ENCODE peak calls at places on chromosomes 4 and X, in five cellular contexts. One of them, this sample, is unnamed.
A peak's percentile ranks its signal among the peaks of the same experiment; 100 is the strongest.

GRCh38 chr4:58940167-58940566 is 1830.0 kb upstream of the IGFBP7 start:
- DNase-seq in endothelial cell of umbilical vein: no peak
- DNase-seq in spleen: no peak
- DNase-seq in transverse colon: no peak
- DNase-seq in GM12878: no peak
- DNase-seq in this sample: no peak

GRCh38 chr4:112061418-112061817 is 83.8 kb upstream of the FAM241A start:
- DNase-seq in spleen: no peak
- DNase-seq in endothelial cell of umbilical vein: no peak
- DNase-seq in transverse colon: no peak
- DNase-seq in GM12878: no peak
- DNase-seq in this sample: peak; percentile 42

GRCh38 chr4:93776386-93777080 is 52.0 kb upstream of the ATOH1 start:
- DNase-seq in endothelial cell of umbilical vein: peak; percentile 4
- DNase-seq in GM12878: no peak
- DNase-seq in transverse colon: no peak
- DNase-seq in spleen: no peak
- DNase-seq in this sample: no peak

GRCh38 chr4:52883707-52884669 is 21.9 kb downstream of the RASL11B start:
- DNase-seq in GM12878: no peak
- DNase-seq in transverse colon: no peak
- DNase-seq in spleen: no peak
- DNase-seq in endothelial cell of umbilical vein: no peak
- DNase-seq in this sample: no peak

GRCh38 chr4:39908284-39908683 is 69.4 kb downstream of the PDS5A start:
- DNase-seq in spleen: no peak
- DNase-seq in endothelial cell of umbilical vein: no peak
- DNase-seq in transverse colon: no peak
- DNase-seq in GM12878: no peak
- DNase-seq in this sample: no peak

GRCh38 chr4:151117371-151117962 is 18.0 kb downstream of the RPS3A start:
- DNase-seq in endothelial cell of umbilical vein: peak; percentile 86
- DNase-seq in transverse colon: peak; percentile 63
- DNase-seq in spleen: no peak
- DNase-seq in GM12878: no peak
- DNase-seq in this sample: peak; percentile 88

GRCh38 chr4:101211146-101211553 is 136.2 kb downstream of the PPP3CA start:
- DNase-seq in transverse colon: no peak
- DNase-seq in GM12878: no peak
- DNase-seq in spleen: no peak
- DNase-seq in endothelial cell of umbilical vein: no peak
- DNase-seq in this sample: peak; percentile 22

GRCh38 chr4:24226667-24227066 is 336.8 kb upstream of the PPARGC1A start:
- DNase-seq in GM12878: no peak
- DNase-seq in transverse colon: no peak
- DNase-seq in endothelial cell of umbilical vein: no peak
- DNase-seq in spleen: no peak
- DNase-seq in this sample: no peak

GRCh38 chr4:151012836-151013235 is 2.2 kb downstream of the LRBA start:
- DNase-seq in endothelial cell of umbilical vein: no peak
- DNase-seq in spleen: no peak
- DNase-seq in transverse colon: peak; percentile 51
- DNase-seq in GM12878: no peak
- DNase-seq in this sample: peak; percentile 21

GRCh38 chr4:56430203-56430602 is 5.2 kb downstream of the PPAT start:
- DNase-seq in endothelial cell of umbilical vein: no peak
- DNase-seq in GM12878: no peak
- DNase-seq in transverse colon: no peak
- DNase-seq in spleen: no peak
- DNase-seq in this sample: no peak

GRCh38 chr4:173256825-173257224 is 77.3 kb downstream of the HMGB2 start:
- DNase-seq in endothelial cell of umbilical vein: no peak
- DNase-seq in spleen: no peak
- DNase-seq in transverse colon: no peak
- DNase-seq in GM12878: no peak
- DNase-seq in this sample: no peak

GRCh38 chr4:23877758-23878229 is 12.1 kb downstream of the PPARGC1A start:
- DNase-seq in spleen: no peak
- DNase-seq in transverse colon: peak; percentile 62
- DNase-seq in GM12878: no peak
- DNase-seq in endothelial cell of umbilical vein: no peak
- DNase-seq in this sample: no peak

GRCh38 chrX:136344321-136344720 is 43.6 kb downstream of the ADGRG4 start:
- DNase-seq in transverse colon: no peak
- DNase-seq in GM12878: no peak
- DNase-seq in endothelial cell of umbilical vein: no peak
- DNase-seq in spleen: no peak
- DNase-seq in this sample: no peak

DNA sequence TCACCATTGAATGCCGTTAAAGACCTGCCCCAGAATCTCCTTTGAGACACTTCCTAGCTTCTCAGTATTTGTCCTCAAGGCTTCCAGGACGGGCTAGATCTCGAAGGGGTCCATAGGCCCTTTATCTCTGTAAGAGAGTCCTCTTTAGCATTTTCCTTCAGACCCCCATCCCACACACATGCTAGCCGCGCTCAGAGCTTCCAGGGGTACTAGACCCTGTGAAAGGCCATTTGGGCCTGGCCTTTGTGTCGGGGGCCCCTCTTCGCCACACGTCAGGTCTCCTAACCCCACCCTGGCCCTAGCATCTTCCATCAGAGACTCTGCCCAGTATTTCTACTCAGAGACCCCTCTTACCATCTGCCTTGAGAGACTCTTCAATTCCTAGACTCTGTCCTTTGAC is 759 bp downstream of the UBA1 start:
- DNase-seq in endothelial cell of umbilical vein: no peak
- DNase-seq in GM12878: no peak
- DNase-seq in spleen: no peak
- DNase-seq in transverse colon: no peak
- DNase-seq in this sample: no peak
- TF ChIP-seq CTCF in endothelial cell of umbilical vein: no peak
- TF ChIP-seq CTCF in GM12878: no peak
- TF ChIP-seq CTCF in spleen: no peak
- TF ChIP-seq CTCF in transverse colon: no peak
- TF ChIP-seq CTCF in this sample: no peak

GRCh38 chr4:103904126-103904525 is 184.3 kb upstream of the TACR3 start:
- DNase-seq in endothelial cell of umbilical vein: no peak
- DNase-seq in spleen: no peak
- DNase-seq in transverse colon: no peak
- DNase-seq in GM12878: no peak
- DNase-seq in this sample: no peak
- TF ChIP-seq POLR2AphosphoS5 in endothelial cell of umbilical vein: no peak
- TF ChIP-seq POLR2AphosphoS5 in spleen: no peak
- TF ChIP-seq POLR2AphosphoS5 in transverse colon: no peak
- TF ChIP-seq POLR2AphosphoS5 in GM12878: no peak
- TF ChIP-seq POLR2AphosphoS5 in this sample: no peak

GRCh38 chr4:68373513-68373912 is 23.6 kb upstream of the YTHDC1 start:
- DNase-seq in endothelial cell of umbilical vein: peak; percentile 82
- DNase-seq in transverse colon: peak; percentile 59
- DNase-seq in GM12878: no peak
- DNase-seq in spleen: peak; percentile 89
- DNase-seq in this sample: peak; percentile 95

GRCh38 chr4:68372588-68372987 is 22.7 kb upstream of the YTHDC1 start:
- DNase-seq in GM12878: no peak
- DNase-seq in endothelial cell of umbilical vein: no peak
- DNase-seq in spleen: no peak
- DNase-seq in transverse colon: no peak
- DNase-seq in this sample: peak; percentile 24

GRCh38 chr4:68378226-68378625 is 28.3 kb upstream of the YTHDC1 start:
- DNase-seq in transverse colon: no peak
- DNase-seq in endothelial cell of umbilical vein: no peak
- DNase-seq in spleen: no peak
- DNase-seq in GM12878: no peak
- DNase-seq in this sample: no peak

GRCh38 chr4:68375667-68376559 is 26.0 kb upstream of the YTHDC1 start:
- DNase-seq in GM12878: no peak
- DNase-seq in endothelial cell of umbilical vein: peak; percentile 67
- DNase-seq in transverse colon: peak; percentile 28
- DNase-seq in spleen: peak; percentile 81
- DNase-seq in this sample: peak; percentile 81
- H3K4me3 ChIP-seq in GM12878: no peak overlapping the region
- H3K4me3 ChIP-seq in endothelial cell of umbilical vein: no peak overlapping the region
- H3K4me3 ChIP-seq in transverse colon: no peak overlapping the region
- H3K4me3 ChIP-seq in spleen: no peak overlapping the region
- H3K4me3 ChIP-seq in this sample: peak overlapping the region; percentile 43

GRCh38 chr4:114385195-114385985 is 213.2 kb upstream of the UGT8 start:
- DNase-seq in spleen: no peak
- DNase-seq in transverse colon: no peak
- DNase-seq in endothelial cell of umbilical vein: no peak
- DNase-seq in GM12878: no peak
- DNase-seq in this sample: no peak

GRCh38 chr4:114383721-114384120 is 214.9 kb upstream of the UGT8 start:
- DNase-seq in spleen: no peak
- DNase-seq in transverse colon: no peak
- DNase-seq in endothelial cell of umbilical vein: peak; percentile 15
- DNase-seq in GM12878: no peak
- DNase-seq in this sample: no peak

GRCh38 chr4:114383055-114383454 is 215.6 kb upstream of the UGT8 start:
- DNase-seq in transverse colon: no peak
- DNase-seq in spleen: no peak
- DNase-seq in GM12878: no peak
- DNase-seq in endothelial cell of umbilical vein: no peak
- DNase-seq in this sample: no peak

GRCh38 chr4:114386637-114387233 is 211.9 kb upstream of the UGT8 start:
- DNase-seq in GM12878: peak; percentile 5
- DNase-seq in transverse colon: no peak
- DNase-seq in spleen: no peak
- DNase-seq in endothelial cell of umbilical vein: peak; percentile 59
- DNase-seq in this sample: peak; percentile 46

GRCh38 chr4:114384629-114385028 is 214.0 kb upstream of the UGT8 start:
- DNase-seq in transverse colon: no peak
- DNase-seq in endothelial cell of umbilical vein: peak; percentile 62
- DNase-seq in GM12878: no peak
- DNase-seq in spleen: no peak
- DNase-seq in this sample: peak; percentile 56
- TF ChIP-seq CTCF in transverse colon: peak; percentile 38
- TF ChIP-seq CTCF in endothelial cell of umbilical vein: peak; percentile 31
- TF ChIP-seq CTCF in GM12878: peak; percentile 54
- TF ChIP-seq CTCF in spleen: no peak
- TF ChIP-seq CTCF in this sample: peak; percentile 66

DNA sequence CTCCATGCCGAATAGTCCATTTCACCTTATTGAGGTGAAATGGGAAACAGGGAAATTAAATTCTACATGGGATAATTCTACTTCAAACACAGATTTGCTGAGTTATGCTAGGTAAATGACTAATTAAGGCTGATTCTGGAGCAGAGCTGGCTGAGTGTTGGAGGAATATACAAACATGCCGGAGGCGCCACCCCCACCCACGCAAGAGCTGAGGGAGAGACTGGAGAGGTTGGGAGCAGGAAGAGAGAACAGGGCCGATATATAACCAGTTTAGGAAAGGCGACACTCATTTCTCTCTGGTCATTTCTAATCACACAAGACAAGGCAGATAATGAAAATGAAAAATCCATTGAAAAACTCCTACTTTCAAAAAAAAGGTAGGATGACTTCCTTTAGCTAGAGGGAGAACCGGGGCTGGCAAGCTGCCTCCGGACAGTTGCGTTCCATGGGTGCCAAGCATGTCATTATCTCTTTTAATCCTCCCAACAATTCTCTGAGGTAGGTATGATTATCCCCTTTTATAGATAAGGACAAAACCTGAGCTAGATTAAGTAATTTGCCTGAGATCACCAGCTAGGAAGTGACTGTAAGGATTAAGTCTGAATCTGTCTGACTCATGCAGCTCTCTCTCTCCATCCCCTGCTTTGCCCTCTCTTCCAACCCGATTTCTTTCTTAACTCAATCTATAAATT is 27.6 kb upstream of the CFAP299 start:
- DNase-seq in GM12878: no peak
- DNase-seq in endothelial cell of umbilical vein: no peak
- DNase-seq in transverse colon: no peak
- DNase-seq in spleen: no peak
- DNase-seq in this sample: no peak
- TF ChIP-seq POLR2AphosphoS5 in GM12878: no peak
- TF ChIP-seq POLR2AphosphoS5 in endothelial cell of umbilical vein: no peak
- TF ChIP-seq POLR2AphosphoS5 in transverse colon: no peak
- TF ChIP-seq POLR2AphosphoS5 in spleen: no peak
- TF ChIP-seq POLR2AphosphoS5 in this sample: no peak

DNA sequence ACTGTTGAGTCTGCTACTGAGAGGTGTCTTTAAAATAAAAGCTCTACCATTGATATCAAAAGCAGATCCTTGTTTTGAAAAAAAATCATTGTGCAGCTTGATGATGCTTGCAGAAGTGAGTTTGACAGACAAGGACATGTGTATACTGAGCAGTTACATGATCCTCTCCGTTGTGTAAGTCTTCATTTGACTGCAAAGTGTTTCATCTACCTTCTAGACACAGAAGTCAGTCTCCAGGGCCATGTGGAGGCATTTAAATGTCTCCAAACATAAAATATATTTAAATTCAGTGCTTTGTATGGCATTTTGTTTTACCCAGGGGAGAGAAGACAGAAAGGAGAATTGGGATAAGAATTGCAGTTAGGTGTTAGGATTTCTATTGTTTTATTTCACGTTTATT is 107.8 kb upstream of the MYOZ2 start:
- DNase-seq in endothelial cell of umbilical vein: no peak
- DNase-seq in spleen: no peak
- DNase-seq in GM12878: no peak
- DNase-seq in transverse colon: no peak
- DNase-seq in this sample: no peak
- H3K4me3 ChIP-seq in endothelial cell of umbilical vein: no peak overlapping the region
- H3K4me3 ChIP-seq in spleen: no peak overlapping the region
- H3K4me3 ChIP-seq in GM12878: no peak overlapping the region
- H3K4me3 ChIP-seq in transverse colon: peak overlapping the region; percentile 25
- H3K4me3 ChIP-seq in this sample: no peak overlapping the region

This sample was measured in GM23338.